ENCODE peak calls at places on chromosomes 4 and X, in four cellular contexts. R, T, V and E are unnamed samples.

GRCh38 chr4:80240976-80241375 is 25.5 kb upstream of the FGF5 start:
- DNase-seq in V (peak; percentile 48), R (no peak), T (no peak), E (no peak)

GRCh38 chr4:153514001-153514526 is 47.9 kb downstream of the TMEM131L start:
- DNase-seq in T (peak; percentile 11), V (peak; percentile 66), R (peak; percentile 76), E (no peak)

GRCh38 chr4:3745886-3746656 is 20.1 kb upstream of the ADRA2C start:
- DNase-seq in V (no peak), T (peak; percentile 85), R (peak; percentile 95), E (no peak)

GRCh38 chrX:85243761-85244410 is at the start of the genes SATL1 and ZNF711:
- DNase-seq in V (peak; percentile 51), R (peak; percentile 13), T (peak; percentile 51), E (no peak)

GRCh38 chr4:31234494-31234893 is 514.3 kb downstream of the PCDH7 start:
- DNase-seq in V (no peak), T (peak; percentile 5), R (peak; percentile 45), E (no peak)

GRCh38 chr4:81030617-81031388 is at the start of gene BMP3:
- DNase-seq in R (no peak), T (peak; percentile 1), V (peak; percentile 18), E (peak; percentile 15)

GRCh38 chr4:109424093-109424818 is 9.4 kb upstream of the SEC24B start:
- DNase-seq in R (no peak), T (no peak), V (no peak), E (no peak)

GRCh38 chrX:39721570-39722279 is 376.0 kb downstream of the BCOR start:
- DNase-seq in R (no peak), V (peak; percentile 58), T (no peak), E (no peak)

GRCh38 chr4:127759893-127760292 is 22.2 kb upstream of the HSPA4L start:
- DNase-seq in T (peak; percentile 30), V (peak; percentile 4), R (no peak), E (no peak)

GRCh38 chr4:108560624-108561023 is 59.8 kb upstream of the RPL34 start:
- DNase-seq in T (no peak), R (no peak), V (no peak), E (no peak)

GRCh38 chr4:24203896-24204295 is 314.0 kb upstream of the PPARGC1A start:
- DNase-seq in V (no peak), R (no peak), T (no peak), E (no peak)

GRCh38 chrX:112834016-112834855 is 6.4 kb downstream of the AMOT start:
- DNase-seq in V (peak; percentile 77), R (no peak), T (no peak), E (no peak)

GRCh38 chrX:65581661-65582339 is 47.2 kb upstream of the LAS1L start:
- DNase-seq in T (peak; percentile 62), R (peak; percentile 48), V (peak; percentile 61), E (peak; percentile 28)

GRCh38 chrX:57286507-57287251 is at the start of gene FAAH2:
- DNase-seq in V (no peak), R (peak; percentile 90), T (peak; percentile 30), E (no peak)

GRCh38 chr4:76665139-76665538 is 230.1 kb downstream of the SHROOM3 start:
- DNase-seq in V (peak; percentile 43), T (peak; percentile 87), R (peak; percentile 82), E (no peak)

GRCh38 chrX:2614911-2615310 is 76.2 kb upstream of the CD99 start:
- DNase-seq in T (peak; percentile 57), R (no peak), V (peak; percentile 83), E (no peak)

GRCh38 chr4:102858828-102859464 is 9.8 kb upstream of the CISD2 start:
- DNase-seq in V (no peak), R (no peak), T (no peak), E (no peak)

GRCh38 chrX:1531106-1531890 is 5.7 kb downstream of the P2RY8 start:
- DNase-seq in V (no peak), T (no peak), R (no peak), E (no peak)

GRCh38 chrX:115362334-115363095 is 73.0 kb downstream of the LUZP4 start:
- DNase-seq in R (no peak), T (no peak), V (peak; percentile 33), E (no peak)

GRCh38 chrX:103678199-103678993 is 8.1 kb downstream of the MORF4L2 start:
- DNase-seq in T (no peak), R (no peak), V (peak; percentile 78), E (no peak)

GRCh38 chrX:41333744-41333993 is 293 bp upstream of the DDX3X start:
- DNase-seq in R (peak; percentile 81), T (peak; percentile 94), V (peak; percentile 90), E (peak; percentile 49)

DNA sequence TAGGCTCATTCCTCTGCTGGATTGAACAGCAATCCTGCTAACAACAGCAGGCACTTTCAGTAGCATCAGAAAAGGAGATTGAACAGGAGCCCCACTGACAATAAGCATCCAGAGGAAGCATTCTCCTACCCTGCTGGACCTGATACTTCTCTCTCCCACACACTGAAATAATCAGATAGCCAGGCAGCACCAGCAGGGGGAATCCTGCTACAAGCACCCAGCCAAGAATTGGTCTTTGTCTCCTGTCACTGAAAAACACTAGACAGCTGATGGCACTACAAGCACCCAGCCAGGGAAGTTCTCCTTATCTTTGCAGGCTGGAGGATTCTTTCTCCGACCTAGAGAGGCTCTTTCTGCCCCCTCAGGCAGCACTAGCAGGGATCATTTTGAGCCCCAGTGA is 444.3 kb upstream of the GRIA3 start:
- DNase-seq in T (peak; percentile 2), V (no peak), R (no peak), E (no peak)
- TF ChIP-seq CTCF in T (no peak), V (no peak), R (no peak), E (no peak)

GRCh38 chrX:110316351-110317078 is 1.4 kb downstream of the AMMECR1 start:
- DNase-seq in R (no peak), V (no peak), T (no peak), E (no peak)
- TF ChIP-seq POLR2A in R (no peak), V (peak; percentile 25), T (no peak), E (no peak)

GRCh38 chrX:68936186-68936585 is 107.4 kb downstream of the EFNB1 start:
- DNase-seq in T (no peak), R (no peak), V (no peak), E (no peak)
- H3K9me3 ChIP-seq in T (no peaks in the 10 kb centered on the region), R (no peaks in the 10 kb centered on the region), V (no peaks in the 10 kb centered on the region), E (no peaks in the 10 kb centered on the region)

GRCh38 chrX:49177873-49178480 is 6.3 kb downstream of the PLP2 start:
- DNase-seq in R (no peak), T (no peak), V (no peak), E (no peak)

GRCh38 chrX:49176421-49177326 is 5.0 kb downstream of the PLP2 start:
- DNase-seq in R (no peak), V (no peak), T (peak; percentile 56), E (no peak)

GRCh38 chrX:49175875-49176274 is 4.2 kb downstream of the PLP2 start:
- DNase-seq in T (no peak), R (no peak), V (no peak), E (no peak)

GRCh38 chrX:49178537-49178936 is 6.8 kb downstream of the PLP2 start:
- DNase-seq in T (no peak), R (no peak), V (no peak), E (no peak)

DNA sequence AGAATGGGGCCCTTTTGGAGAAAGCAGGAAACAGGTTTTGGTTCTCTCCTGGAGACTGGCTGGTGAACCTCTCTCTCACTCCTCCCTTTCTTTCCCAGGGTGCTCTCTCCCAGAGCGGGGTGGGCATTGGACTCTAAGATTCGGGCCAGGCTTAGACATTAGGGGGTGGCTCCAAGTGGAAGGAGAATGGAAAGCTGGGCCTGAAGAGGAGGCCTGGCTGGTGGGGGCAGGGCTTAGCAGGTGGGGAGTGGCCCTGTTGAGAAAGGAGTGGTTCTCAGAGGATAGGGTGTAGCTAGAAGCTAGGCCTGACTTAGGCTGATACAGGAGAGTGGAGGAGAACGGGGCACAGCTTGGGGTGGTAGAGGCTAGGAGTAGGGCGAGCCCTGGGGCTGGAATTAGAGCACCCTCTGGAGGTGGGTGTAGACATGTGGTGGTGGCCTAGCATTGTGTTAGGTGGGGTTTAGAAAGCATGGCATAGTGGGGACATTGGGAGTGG is 5.7 kb downstream of the PLP2 start:
- DNase-seq in T (peak; percentile 35), R (no peak), V (no peak), E (no peak)
- TF ChIP-seq CTCF in T (peak; percentile 11), R (no peak), V (no peak), E (no peak)